ENCODE peak calls at places on chromosomes 13 and 19, in five cellular contexts. G is CD8-positive, alpha-beta memory T cell; O is A549; U is CD8-positive, alpha-beta T cell; R is suprapubic skin. P is an unnamed sample.

GRCh38 chr19:55053735-55054134 is 9.2 kb downstream of the RDH13 start:
- DNase-seq in G (no peak), O (no peak), U (no peak), R (no peak), P (no peak)

GRCh38 chr19:13146763-13147563 is 3.2 kb downstream of the STX10 start:
- DNase-seq in G (no peak), O (peak), U (no peak), R (no peak), P (no peak)

GRCh38 chr13:98528663-98529064 is 48.2 kb downstream of the STK24 start:
- DNase-seq in G (no peak), O (no peak), U (no peak), R (no peak), P (no peak)

GRCh38 chr19:19489804-19490204 is 25.5 kb downstream of the TSSK6 start:
- DNase-seq in G (no peak), O (no peak), U (no peak), R (no peak), P (no peak)

GRCh38 chr19:5955638-5955935 is 22.4 kb downstream of the RANBP3 start:
- DNase-seq in G (no peak), O (no peak), U (no peak), R (no peak), P (no peak)

GRCh38 chr13:24247016-24247415 is 62.4 kb upstream of the C1QTNF9 start:
- DNase-seq in G (no peak), O (no peak), U (no peak), R (no peak), P (no peak)

GRCh38 chr13:66665991-66666390 is 564.1 kb downstream of the PCDH9 start:
- DNase-seq in G (no peak), O (peak), U (no peak), R (no peak), P (peak)

GRCh38 chr19:45380107-45380506 is 9.7 kb upstream of the ERCC2 start:
- DNase-seq in G (no peak), O (no peak), U (no peak), R (no peak), P (no peak)

GRCh38 chr13:50161052-50161451 is 145.8 kb downstream of the KCNRG start:
- DNase-seq in G (no peak), O (no peak), U (no peak), R (no peak), P (no peak)

GRCh38 chr19:8050274-8051096 is 2.1 kb upstream of the CCL25 start:
- DNase-seq in G (peak), O (peak), U (peak), R (peak), P (peak)

GRCh38 chr13:101648766-101649489 is 196.5 kb downstream of the ITGBL1 start:
- DNase-seq in G (no peak), O (peak), U (no peak), R (no peak), P (no peak)

DNA sequence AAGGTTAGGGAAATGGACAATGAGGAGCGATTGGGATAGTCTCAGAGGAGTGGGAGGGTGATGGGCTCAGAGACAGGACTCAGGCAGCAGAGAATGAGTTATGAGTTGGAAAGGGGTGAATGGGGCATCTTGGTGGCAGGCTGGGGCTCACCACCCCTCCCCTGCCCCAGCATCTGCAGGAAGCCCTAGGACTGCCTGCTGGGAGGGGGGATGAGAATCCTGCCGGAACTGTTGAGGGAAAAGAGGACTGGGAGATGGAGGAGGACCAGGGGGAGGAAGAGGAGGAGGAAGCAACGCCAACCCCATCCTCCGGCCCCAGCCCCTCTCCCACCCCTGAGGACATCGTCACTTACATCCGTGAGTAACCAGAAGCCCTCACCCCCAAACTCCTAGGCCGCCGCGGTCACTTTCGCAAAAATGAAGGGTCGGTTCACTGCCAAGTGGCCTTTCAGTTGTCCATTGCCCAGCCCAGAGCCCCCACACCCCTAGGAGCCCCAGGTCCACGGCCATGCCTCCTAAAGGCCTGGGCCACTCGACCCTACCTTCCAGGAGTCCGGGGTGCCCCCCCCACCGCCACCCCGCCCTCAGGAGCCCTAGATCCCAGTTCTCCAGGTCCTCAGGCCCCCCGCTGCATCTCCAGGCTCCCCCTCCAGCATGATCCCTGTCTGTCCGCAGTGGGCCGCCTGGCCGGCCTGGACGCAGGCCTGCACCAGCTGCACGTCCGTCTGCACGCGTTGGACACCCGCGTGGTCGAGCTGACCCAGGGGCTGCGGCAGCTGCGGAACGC is 764 bp downstream of the CLEC11A start:
- DNase-seq in G (no peak), O (no peak), U (no peak), R (no peak), P (no peak)
- H3K27ac ChIP-seq in G (peak), O (peak), U (peak), R (peak), P (peak)

GRCh38 chr13:44300895-44301638 is 72.6 kb upstream of the SERP2 start:
- DNase-seq in G (no peak), O (peak), U (no peak), R (no peak), P (no peak)
- H3K27ac ChIP-seq in G (no peak), O (peak), U (no peak), R (peak), P (no peak)

GRCh38 chr19:21691656-21692055 is 75.7 kb downstream of the ZNF100 start:
- DNase-seq in G (no peak), O (no peak), U (no peak), R (no peak), P (no peak)

GRCh38 chr19:21693399-21693798 is 74.0 kb downstream of the ZNF100 start:
- DNase-seq in G (no peak), O (no peak), U (no peak), R (no peak), P (no peak)

GRCh38 chr19:21697698-21698097 is 69.7 kb downstream of the ZNF100 start:
- DNase-seq in G (no peak), O (no peak), U (no peak), R (no peak), P (no peak)

GRCh38 chr19:21697171-21697570 is 70.2 kb downstream of the ZNF100 start:
- DNase-seq in G (no peak), O (no peak), U (no peak), R (no peak), P (no peak)

DNA sequence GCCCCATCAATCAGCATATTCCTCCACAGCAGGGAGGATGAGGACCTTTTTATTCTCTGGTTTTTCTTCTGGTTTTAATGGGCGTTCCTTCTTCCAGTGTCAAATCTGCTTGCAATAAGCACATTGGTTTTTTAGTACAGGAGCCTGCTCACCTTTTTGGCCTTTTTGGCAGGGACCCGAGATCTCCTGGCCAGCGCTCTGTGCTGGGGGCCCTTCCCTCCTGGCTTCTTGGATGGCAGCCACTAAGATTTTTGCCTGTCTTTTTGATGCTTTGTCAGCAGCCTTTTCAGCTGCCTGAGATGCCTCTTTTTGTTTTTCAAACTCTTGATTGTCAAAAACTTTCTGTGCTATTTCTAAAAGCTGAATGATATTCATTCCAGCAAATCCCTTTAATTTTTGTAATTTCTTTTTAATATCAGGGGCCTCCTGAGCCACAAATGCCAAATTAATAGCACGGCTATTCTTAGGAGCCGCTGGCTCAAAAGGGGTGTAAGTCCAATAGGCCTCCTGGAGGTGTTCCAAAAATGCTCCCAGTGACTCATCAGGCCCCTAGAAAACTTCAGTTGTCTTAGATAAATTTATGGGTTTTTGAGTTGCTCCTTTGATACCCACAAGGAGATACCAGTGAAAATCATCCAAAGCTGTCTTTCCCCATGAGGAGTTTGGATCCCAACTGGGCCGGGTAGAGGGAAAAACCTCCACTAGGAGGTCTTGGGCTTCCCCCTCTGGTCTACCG is 73.0 kb downstream of the ZNF100 start:
- DNase-seq in G (no peak), O (no peak), U (no peak), R (no peak), P (no peak)
- H3K27ac ChIP-seq in G (peak), O (no peak), U (no peak), R (no peak), P (no peak)

GRCh38 chr13:44273216-44273615 is 100.4 kb upstream of the SERP2 start:
- DNase-seq in G (no peak), O (no peak), U (no peak), R (no peak), P (no peak)

GRCh38 chr13:44272692-44273091 is 100.9 kb upstream of the SERP2 start:
- DNase-seq in G (no peak), O (no peak), U (no peak), R (no peak), P (no peak)

GRCh38 chr13:44270153-44270552 is 103.5 kb upstream of the SERP2 start:
- DNase-seq in G (no peak), O (no peak), U (no peak), R (no peak), P (no peak)

GRCh38 chr13:44271031-44271433 is 102.6 kb upstream of the SERP2 start:
- DNase-seq in G (no peak), O (peak), U (no peak), R (no peak), P (no peak)

DNA sequence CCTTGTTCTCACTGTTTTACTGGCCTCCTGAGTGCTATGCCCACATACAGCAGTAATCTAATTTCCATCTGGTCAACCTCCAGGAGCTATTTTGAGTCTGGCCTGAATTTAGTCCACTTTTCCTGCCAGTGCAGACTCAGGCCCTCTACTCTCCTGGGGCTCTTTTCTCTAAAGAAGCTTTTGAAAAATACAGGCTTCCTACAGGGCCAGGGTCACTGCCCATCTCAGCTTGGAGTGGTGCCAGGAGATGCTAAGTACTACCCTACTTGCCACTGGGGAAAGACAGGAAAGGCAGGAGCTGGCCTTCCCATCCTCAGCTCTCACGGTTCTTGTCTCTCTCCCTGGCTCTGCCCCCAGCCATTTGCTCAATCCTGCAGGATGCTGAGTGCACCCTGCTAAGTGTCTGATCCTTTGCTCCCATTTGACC is 101.7 kb upstream of the SERP2 start:
- DNase-seq in G (no peak), O (no peak), U (no peak), R (peak), P (peak)
- H3K27ac ChIP-seq in G (no peak), O (peak), U (no peak), R (no peak), P (peak)

GRCh38 chr13:21672811-21673591 is 2.1 kb downstream of the FGF9 start:
- DNase-seq in G (no peak), O (no peak), U (no peak), R (no peak), P (no peak)
- H3K27ac ChIP-seq in G (no peak), O (peak), U (no peak), R (no peak), P (no peak)